ENCODE peak calls at places on chromosomes 12 and 14, in nine cellular contexts. V is stimulated activated CD4-positive, alpha-beta T cell treated with anti-CD3 and anti-CD28 coated beads, Interleukin-15, amount 100 ng/mL, for 1 hour; R is GM23338; X is lower lobe of right lung; J is pulmonary artery endothelial cell; O is NCI-H1417; F is RKO; U is left cardiac atrium; T is natural killer cell treated with Interleukin-12 subunit alpha and Interleukin-12 subunit beta and Interleukin-15 and Interleukin-18, amount 100 ng/mL, for 72 hours. N is an unnamed sample.

GRCh38 chr14:49339130-49339529 is 247.1 kb downstream of the RPS29 start:
- DNase-seq in O (no peak), V (no peak), X (no peak), F (no peak), T (no peak), J (no peak), U (no peak), R (no peak), N (no peak)

GRCh38 chr12:132018193-132018916 is 68.6 kb downstream of the EP400 start:
- DNase-seq in X (peak), V (no peak), J (no peak), U (no peak), F (peak), R (no peak), O (peak), T (no peak), N (no peak)

GRCh38 chr12:121087467-121088207 is 45.0 kb upstream of the P2RX7 start:
- DNase-seq in T (no peak), U (no peak), R (no peak), F (no peak), J (no peak), X (no peak), O (no peak), V (no peak), N (no peak)

GRCh38 chr14:104105071-104105821 is 19.7 kb downstream of the ASPG start:
- DNase-seq in O (no peak), T (peak), J (no peak), X (peak), U (peak), V (no peak), F (no peak), R (no peak), N (no peak)

GRCh38 chr12:105451211-105451610 is 120.7 kb downstream of the C12orf75 start:
- DNase-seq in T (no peak), F (no peak), X (no peak), R (no peak), O (no peak), U (no peak), J (no peak), V (no peak), N (no peak)

GRCh38 chr12:107568718-107569117 is 116.9 kb upstream of the PWP1 start:
- DNase-seq in V (no peak), J (no peak), O (no peak), X (no peak), F (no peak), R (no peak), T (no peak), U (no peak), N (no peak)

GRCh38 chr12:57726884-57727757 is 11.4 kb downstream of the AGAP2 start:
- DNase-seq in F (no peak), T (no peak), J (no peak), V (no peak), O (no peak), U (peak), X (peak), R (peak), N (no peak)

GRCh38 chr12:12717586-12718381 is 616 bp downstream of the CDKN1B start:
- DNase-seq in X (peak), O (peak), T (peak), V (no peak), U (no peak), F (peak), R (peak), J (no peak), N (no peak)

GRCh38 chr12:82873951-82874350 is 187.2 kb downstream of the TMTC2 start:
- DNase-seq in R (no peak), V (no peak), U (no peak), O (peak), F (no peak), T (no peak), J (no peak), X (no peak), N (no peak)

GRCh38 chr12:5166976-5167375 is 123.3 kb downstream of the KCNA5 start:
- DNase-seq in O (no peak), R (no peak), X (no peak), F (no peak), J (no peak), V (no peak), T (no peak), U (no peak), N (no peak)

GRCh38 chr12:6703631-6704030 is 3.0 kb upstream of the PIANP start:
- DNase-seq in T (no peak), F (no peak), O (peak), J (no peak), R (peak), V (no peak), U (no peak), X (no peak), N (no peak)

GRCh38 chr14:73491977-73492552 is 1.3 kb downstream of the RIOX1 start:
- DNase-seq in V (no peak), O (no peak), X (no peak), F (no peak), J (no peak), R (peak), T (no peak), U (no peak), N (no peak)

GRCh38 chr14:56487090-56487667 is 92.4 kb upstream of the TMEM260 start:
- DNase-seq in U (no peak), T (no peak), V (no peak), F (no peak), J (no peak), R (peak), O (peak), X (no peak), N (no peak)

GRCh38 chr12:107767466-107767865 is 6.5 kb upstream of the PRDM4 start:
- DNase-seq in T (no peak), R (no peak), J (no peak), V (no peak), F (no peak), X (no peak), U (no peak), O (no peak), N (no peak)

GRCh38 chr12:128661216-128661550 is 162.6 kb downstream of the SLC15A4 start:
- DNase-seq in U (no peak), F (no peak), V (no peak), X (no peak), J (no peak), T (no peak), O (peak), R (no peak), N (no peak)

GRCh38 chr12:51171884-51172514 is 936 bp downstream of the TFCP2 start:
- DNase-seq in J (no peak), T (no peak), O (peak), X (no peak), F (peak), R (peak), V (no peak), U (no peak), N (no peak)

GRCh38 chr14:31978423-31978822 is 98.7 kb upstream of the ARHGAP5 start:
- DNase-seq in T (no peak), O (no peak), F (no peak), J (no peak), V (no peak), R (no peak), X (no peak), U (no peak), N (no peak)

GRCh38 chr12:126617312-126617711 is 1552.1 kb downstream of the AACS start:
- DNase-seq in O (peak), F (no peak), J (no peak), T (no peak), V (no peak), U (no peak), X (no peak), R (peak), N (no peak)

GRCh38 chr12:128055567-128055966 is 211.4 kb upstream of the TMEM132C start:
- DNase-seq in F (no peak), V (no peak), R (peak), T (no peak), O (no peak), J (no peak), U (no peak), X (no peak), N (no peak)

GRCh38 chr12:67069451-67070306 is 199.5 kb upstream of the CAND1 start:
- DNase-seq in R (peak), F (peak), X (peak), J (no peak), V (peak), O (peak), U (peak), T (no peak), N (no peak)

GRCh38 chr12:75717902-75718301 is 206.5 kb upstream of the KRR1 start:
- DNase-seq in F (no peak), R (no peak), J (no peak), X (no peak), U (no peak), V (no peak), T (no peak), O (no peak), N (no peak)

GRCh38 chr14:89616425-89617141 is 199.6 kb upstream of the FOXN3 start:
- DNase-seq in U (no peak), O (peak), F (no peak), V (no peak), X (no peak), T (no peak), R (peak), J (no peak), N (peak)

GRCh38 chr12:128797119-128798118 is 26.3 kb downstream of the SLC15A4 start:
- DNase-seq in X (peak), F (no peak), V (no peak), O (no peak), J (no peak), U (no peak), R (no peak), T (no peak), N (peak)

GRCh38 chr12:2853626-2854025 is 3.2 kb downstream of the TEX52 start:
- DNase-seq in R (peak), U (peak), T (no peak), X (peak), F (peak), V (peak), J (no peak), O (peak), N (peak)

GRCh38 chr12:116067892-116068291 is 209.6 kb downstream of the MED13L start:
- DNase-seq in J (peak), V (no peak), X (no peak), O (no peak), R (no peak), T (no peak), U (no peak), F (no peak), N (no peak)

GRCh38 chr12:88351121-88351520 is 209.0 kb downstream of the TMTC3 start:
- DNase-seq in O (no peak), J (no peak), U (no peak), X (no peak), R (no peak), F (no peak), T (no peak), V (no peak), N (no peak)

GRCh38 chr14:52951730-52952481 is 1.1 kb upstream of the FERMT2 start:
- DNase-seq in X (no peak), T (no peak), J (peak), U (peak), O (peak), F (no peak), V (no peak), R (peak), N (no peak)

GRCh38 chr12:65532744-65533143 is 254.3 kb downstream of the MSRB3 start:
- DNase-seq in J (no peak), F (no peak), R (no peak), X (no peak), V (no peak), T (no peak), O (no peak), U (no peak), N (no peak)

GRCh38 chr14:21024668-21025373 is at the start of gene NDRG2:
- DNase-seq in U (peak), X (peak), J (no peak), F (no peak), O (peak), T (peak), V (peak), R (peak), N (peak)

GRCh38 chr12:120234643-120235368 is 30.7 kb downstream of the PXN start:
- DNase-seq in F (peak), R (peak), T (no peak), U (peak), V (no peak), J (peak), X (peak), O (peak), N (no peak)

GRCh38 chr12:49049566-49050224 is 10.9 kb downstream of the KMT2D start:
- DNase-seq in X (peak), V (no peak), O (no peak), F (peak), T (no peak), R (no peak), U (no peak), J (no peak), N (no peak)

GRCh38 chr12:11183009-11183408 is 3.7 kb downstream of the TAS2R42 start:
- DNase-seq in U (no peak), O (peak), T (no peak), X (no peak), R (no peak), J (no peak), V (no peak), F (no peak), N (no peak)

GRCh38 chr12:52343550-52343949 is 22.4 kb upstream of the KRT83 start:
- DNase-seq in F (no peak), U (no peak), T (no peak), O (no peak), R (no peak), J (no peak), V (no peak), X (no peak), N (no peak)

GRCh38 chr12:17982556-17982955 is 107.4 kb downstream of the RERGL start:
- DNase-seq in J (no peak), U (no peak), O (no peak), F (no peak), R (no peak), X (no peak), T (no peak), V (no peak), N (no peak)

GRCh38 chr12:93634416-93634815 is 42.8 kb upstream of the CRADD start:
- DNase-seq in O (no peak), X (no peak), R (no peak), F (peak), U (no peak), T (no peak), V (no peak), J (no peak), N (no peak)

GRCh38 chr12:14278294-14278953 is 87.1 kb upstream of the ATF7IP start:
- DNase-seq in R (no peak), O (no peak), J (no peak), X (no peak), T (no peak), U (no peak), F (no peak), V (no peak), N (no peak)

GRCh38 chr14:76377675-76378074 is 1.7 kb downstream of the ESRRB start:
- DNase-seq in V (no peak), F (no peak), X (no peak), T (no peak), J (no peak), R (peak), O (no peak), U (no peak), N (no peak)

GRCh38 chr12:110135012-110135411 is 10.9 kb downstream of the IFT81 start:
- DNase-seq in O (no peak), U (no peak), R (no peak), F (no peak), J (no peak), V (no peak), X (no peak), T (no peak), N (no peak)

N was measured in central memory CD8-positive, alpha-beta T cell.